ENCODE peak calls at places on chromosome 1, in seven cellular contexts. K, Y, L, R, W, T and G are unnamed samples.

GRCh38 chr1:26020941-26021646 is 481 bp upstream of the EXTL1 start:
- DNase-seq in K (no peak), Y (no peak), L (no peak), R (no peak), W (no peak), T (no peak), G (no peak)

GRCh38 chr1:18902523-18903312 is at the start of gene ALDH4A1:
- DNase-seq in K (peak; percentile 96), Y (peak; percentile 98), L (peak; percentile 99), R (peak; percentile 99), W (peak; percentile 95), T (peak; percentile 99), G (peak; percentile 94)

GRCh38 chr1:227937031-227937430 is 10.7 kb downstream of the WNT9A start:
- DNase-seq in K (no peak), Y (no peak), L (peak; percentile 13), R (no peak), W (no peak), T (no peak), G (no peak)

GRCh38 chr1:220526294-220526693 is 1.6 kb upstream of the MARK1 start:
- DNase-seq in K (peak; percentile 40), Y (peak; percentile 4), L (no peak), R (no peak), W (no peak), T (no peak), G (no peak)

GRCh38 chr1:156249593-156249992 is 1.7 kb upstream of the PAQR6 start:
- DNase-seq in K (no peak), Y (no peak), L (peak; percentile 44), R (no peak), W (no peak), T (no peak), G (no peak)

GRCh38 chr1:230832466-230832865 is 35.9 kb downstream of the C1orf198 start:
- DNase-seq in K (no peak), Y (no peak), L (no peak), R (no peak), W (no peak), T (no peak), G (no peak)

GRCh38 chr1:3638676-3639075 is 11.2 kb downstream of the WRAP73 start:
- DNase-seq in K (no peak), Y (no peak), L (no peak), R (no peak), W (no peak), T (no peak), G (no peak)

GRCh38 chr1:198937231-198938031 is 298.6 kb downstream of the PTPRC start:
- DNase-seq in K (peak; percentile 87), Y (peak; percentile 95), L (no peak), R (peak; percentile 27), W (peak; percentile 41), T (peak; percentile 31), G (peak; percentile 66)

GRCh38 chr1:89149229-89149628 is 23.3 kb upstream of the GBP2 start:
- DNase-seq in K (peak; percentile 58), Y (peak; percentile 49), L (no peak), R (peak; percentile 24), W (no peak), T (peak; percentile 52), G (no peak)

GRCh38 chr1:89754518-89754917 is 66.3 kb upstream of the LRRC8D start:
- DNase-seq in K (no peak), Y (peak; percentile 85), L (no peak), R (no peak), W (no peak), T (no peak), G (no peak)

GRCh38 chr1:47023268-47024137 is at the start of gene CYP4X1:
- DNase-seq in K (peak; percentile 23), Y (no peak), L (peak; percentile 64), R (peak; percentile 83), W (no peak), T (peak; percentile 21), G (no peak)

DNA sequence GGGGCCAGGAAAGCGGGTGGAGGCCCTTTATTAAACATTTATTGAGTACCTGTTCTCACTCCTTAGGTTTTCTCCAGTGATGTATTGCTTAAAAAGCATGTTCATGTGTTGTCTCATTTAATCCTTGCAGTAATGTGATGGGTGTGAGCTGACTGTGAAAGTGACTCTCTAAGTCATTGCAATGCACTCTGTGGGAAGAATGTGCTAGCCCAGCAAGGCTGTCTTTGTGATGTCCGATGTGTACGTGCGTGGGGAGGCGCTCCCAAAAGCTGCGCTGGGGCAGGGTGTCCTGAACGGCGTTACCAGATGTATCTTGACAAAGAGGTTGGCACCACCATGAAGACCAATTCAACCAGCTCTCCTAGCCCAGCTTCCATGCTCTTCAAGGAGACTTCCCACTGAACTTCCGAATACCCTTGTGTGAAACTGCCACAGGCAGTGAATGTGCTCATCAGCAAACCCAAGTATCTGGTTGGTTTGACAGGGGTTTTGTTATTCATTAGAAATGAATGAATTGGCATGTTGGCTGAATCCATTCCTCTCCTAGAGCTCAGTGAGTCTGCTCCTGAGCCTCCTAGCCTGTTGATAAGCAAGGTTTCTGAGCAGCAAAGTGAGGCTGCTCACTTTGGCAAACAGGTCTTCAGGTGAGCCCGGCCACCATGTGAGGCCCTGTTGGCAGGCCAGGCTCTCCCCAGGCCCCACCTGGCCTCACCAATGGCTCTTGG is 28.0 kb downstream of the NUAK2 start:
- DNase-seq in K (no peak), Y (no peak), L (no peak), R (no peak), W (no peak), T (no peak), G (no peak)
- H3K4me1 ChIP-seq in K (peaks cover 21% of the 10 kb centered on the region), Y (peaks cover 24% of the 10 kb centered on the region), L (peaks cover 9% of the 10 kb centered on the region), R (peaks cover 16% of the 10 kb centered on the region), W (peaks cover 49% of the 10 kb centered on the region), T (peaks cover 6% of the 10 kb centered on the region), G (peaks cover 50% of the 10 kb centered on the region)

GRCh38 chr1:205444300-205444930 is 11.4 kb downstream of the BLACAT1 start:
- DNase-seq in K (no peak), Y (no peak), L (no peak), R (no peak), W (no peak), T (no peak), G (no peak)

GRCh38 chr1:205443585-205444299 is 12.1 kb downstream of the BLACAT1 start:
- DNase-seq in K (no peak), Y (no peak), L (no peak), R (no peak), W (no peak), T (no peak), G (no peak)

GRCh38 chr1:205446828-205447227 is 9.0 kb downstream of the BLACAT1 start:
- DNase-seq in K (no peak), Y (no peak), L (no peak), R (peak; percentile 63), W (no peak), T (no peak), G (no peak)

GRCh38 chr1:205444931-205445652 is 10.8 kb downstream of the BLACAT1 start:
- DNase-seq in K (no peak), Y (no peak), L (peak; percentile 74), R (no peak), W (no peak), T (peak; percentile 51), G (no peak)

GRCh38 chr1:205445653-205445955 is 10.2 kb downstream of the BLACAT1 start:
- DNase-seq in K (no peak), Y (no peak), L (no peak), R (no peak), W (no peak), T (no peak), G (no peak)
- H3K4me1 ChIP-seq in K (peaks cover 45% of the 10 kb centered on the region), Y (no peaks in the 10 kb centered on the region), L (peaks cover 42% of the 10 kb centered on the region), R (peaks cover 35% of the 10 kb centered on the region), W (peaks cover 69% of the 10 kb centered on the region), T (no peaks in the 10 kb centered on the region), G (peaks cover 70% of the 10 kb centered on the region)

DNA sequence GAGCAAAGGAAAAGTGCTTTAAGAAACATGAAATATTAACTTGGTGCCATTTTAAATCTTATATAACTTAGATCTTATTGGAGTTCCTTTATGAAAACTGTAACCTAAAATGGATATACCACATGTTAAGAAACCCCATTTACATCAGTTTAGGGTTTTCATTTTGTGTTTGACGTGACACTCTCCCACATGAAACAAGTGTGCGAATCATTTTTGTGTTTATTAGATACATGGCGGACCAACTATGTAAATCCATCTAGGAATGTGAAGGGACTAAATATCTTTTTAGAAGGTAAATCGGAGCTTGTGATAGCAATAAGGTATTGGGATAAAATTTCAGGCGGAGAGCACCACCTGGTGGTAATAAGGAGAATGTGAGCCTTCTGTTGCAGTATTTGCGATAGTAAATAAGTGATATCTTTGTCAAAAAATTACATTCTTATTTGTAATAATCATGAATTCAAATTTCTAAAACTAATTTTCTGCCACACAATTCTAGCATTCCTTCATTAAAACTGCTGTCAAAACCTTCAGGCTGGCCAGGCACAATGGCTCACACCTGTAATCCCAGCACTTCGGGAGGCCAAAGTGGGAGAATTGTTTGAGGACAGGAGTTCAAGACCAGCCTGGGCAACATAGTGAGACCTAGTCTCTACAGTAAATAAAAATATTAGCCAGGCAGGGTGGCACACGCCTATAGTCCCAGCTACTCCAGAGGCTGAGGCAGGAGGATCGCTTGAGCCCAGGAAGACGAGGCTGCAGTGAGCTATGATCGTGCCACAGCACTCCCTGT is 31.3 kb downstream of the SMAP2 start:
- DNase-seq in K (peak; percentile 59), Y (peak; percentile 83), L (no peak), R (no peak), W (peak; percentile 32), T (peak; percentile 40), G (peak; percentile 38)
- H3K4me1 ChIP-seq in K (no peaks in the 10 kb centered on the region), Y (peaks cover 2% of the 10 kb centered on the region), L (no peaks in the 10 kb centered on the region), R (peaks cover 17% of the 10 kb centered on the region), W (no peaks in the 10 kb centered on the region), T (no peaks in the 10 kb centered on the region), G (no peaks in the 10 kb centered on the region)

GRCh38 chr1:54052470-54052933 is 502 bp downstream of the TMEM59 start:
- DNase-seq in K (peak; percentile 68), Y (peak; percentile 21), L (no peak), R (peak; percentile 28), W (peak; percentile 42), T (peak; percentile 20), G (no peak)

GRCh38 chr1:54046671-54047383 is 6.2 kb downstream of the TMEM59 start:
- DNase-seq in K (no peak), Y (no peak), L (no peak), R (no peak), W (no peak), T (no peak), G (no peak)

GRCh38 chr1:54045487-54045886 is 7.5 kb downstream of the TMEM59 start:
- DNase-seq in K (no peak), Y (no peak), L (no peak), R (no peak), W (no peak), T (no peak), G (no peak)

GRCh38 chr1:54051936-54052469 is 1.0 kb downstream of the TMEM59 start:
- DNase-seq in K (no peak), Y (peak; percentile 47), L (no peak), R (no peak), W (no peak), T (no peak), G (no peak)

DNA sequence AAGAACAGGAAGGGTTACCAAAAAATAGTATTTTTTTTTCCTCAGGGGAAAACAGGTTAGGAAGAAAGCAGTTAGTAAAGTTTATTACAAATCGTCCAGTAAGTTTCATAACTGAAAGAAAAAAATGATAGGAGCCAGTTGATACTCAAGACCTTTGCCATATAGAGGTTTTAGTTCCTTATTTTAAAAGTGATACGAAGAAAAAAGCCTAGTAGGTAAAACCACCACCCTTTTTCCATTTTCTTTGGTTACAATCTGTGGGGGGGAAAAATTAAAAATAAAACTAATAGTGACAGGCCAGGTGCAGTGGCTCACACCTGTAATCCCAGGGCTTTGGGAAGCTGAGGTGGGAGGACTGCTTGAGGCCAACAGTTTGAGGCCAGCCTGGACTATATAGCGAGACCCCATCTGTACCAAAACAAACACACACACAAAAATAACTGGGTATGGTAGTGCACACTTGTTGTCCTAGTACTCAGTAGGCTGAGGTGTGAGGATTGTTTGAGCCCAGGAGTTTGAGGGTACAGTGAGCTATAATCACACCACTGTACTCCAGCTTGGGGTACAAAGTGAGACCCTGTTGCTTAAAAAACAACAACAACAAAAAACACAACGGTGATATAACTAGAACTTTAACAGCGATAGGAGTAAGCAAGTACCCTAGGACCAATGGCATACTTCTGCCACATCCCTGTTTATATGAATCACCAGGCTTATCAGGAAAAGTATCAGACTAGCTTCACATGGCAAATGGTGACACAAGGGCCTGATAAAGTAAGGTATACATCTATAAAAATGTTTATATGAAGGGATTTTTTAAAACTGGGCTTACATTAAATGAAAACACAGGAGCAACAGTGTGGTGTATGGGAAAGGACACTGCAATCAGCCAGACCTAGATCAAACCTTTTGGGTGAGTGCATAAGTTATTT is 5.4 kb downstream of the TMEM59 start:
- DNase-seq in K (no peak), Y (no peak), L (no peak), R (no peak), W (no peak), T (no peak), G (no peak)
- H3K4me1 ChIP-seq in K (peaks cover 15% of the 10 kb centered on the region), Y (peaks cover 2% of the 10 kb centered on the region), L (peaks cover 53% of the 10 kb centered on the region), R (peaks cover 70% of the 10 kb centered on the region), W (peaks cover 20% of the 10 kb centered on the region), T (no peaks in the 10 kb centered on the region), G (peaks cover 9% of the 10 kb centered on the region)